ENCODE peak calls at places on chromosomes 1 and 21, in four cellular contexts. G is H1, H is HCT116, T is K562. M is an unnamed sample.

GRCh38 chr21:41783476-41784150 is 16.8 kb upstream of the RIPK4 start:
- DNase-seq in T (peak; percentile 80), H (peak; percentile 79), G (no peak), M (no peak)

GRCh38 chr1:159798893-159799292 is 3.3 kb upstream of the FCRL6 start:
- DNase-seq in H (peak; percentile 90), T (peak; percentile 66), G (peak; percentile 59), M (no peak)

GRCh38 chr1:109782514-109782913 is 18.8 kb upstream of the EPS8L3 start:
- DNase-seq in G (no peak), H (no peak), T (no peak), M (no peak)

GRCh38 chr1:169835647-169836046 is 40.9 kb upstream of the METTL18 start:
- DNase-seq in G (no peak), H (no peak), T (no peak), M (no peak)

GRCh38 chr1:204619721-204620120 is 65.8 kb downstream of the LRRN2 start:
- DNase-seq in G (no peak), H (no peak), T (no peak), M (no peak)

GRCh38 chr1:181541947-181542346 is 58.6 kb downstream of the CACNA1E start:
- DNase-seq in G (no peak), T (peak; percentile 20), H (no peak), M (no peak)

GRCh38 chr1:37449936-37450335 is 24.4 kb upstream of the ZC3H12A start:
- DNase-seq in H (no peak), G (no peak), T (no peak), M (no peak)

GRCh38 chr1:181090653-181091126 is 2.2 kb downstream of the IER5 start:
- DNase-seq in T (peak; percentile 77), H (no peak), G (no peak), M (no peak)

DNA sequence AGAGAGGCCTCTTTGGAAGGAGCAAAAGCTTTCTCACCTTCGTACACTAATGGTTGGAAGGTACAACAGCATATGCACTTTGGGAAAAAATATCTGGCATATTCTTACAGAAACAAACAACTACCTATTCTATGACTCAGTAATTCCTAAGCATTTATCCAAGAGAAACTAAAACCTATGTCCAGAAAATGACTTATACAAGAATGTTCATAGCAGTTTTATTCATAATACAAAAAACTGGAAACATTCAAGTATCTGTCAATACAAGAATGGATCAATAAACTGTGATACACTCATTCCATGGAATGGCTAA is 8.2 kb downstream of the NBPF1 start:
- DNase-seq in G (no peak), H (no peak), T (no peak), M (no peak)
- TF ChIP-seq EGR1 in G (no peak), H (no peak), T (no peak), M (no peak)

GRCh38 chr1:212545941-212546638 is 62.5 kb upstream of the ATF3 start:
- DNase-seq in G (no peak), T (no peak), H (no peak), M (no peak)
- TF ChIP-seq EGR1 in G (no peak), T (no peak), H (no peak), M (no peak)

GRCh38 chr1:1150100-1150499 is 23.6 kb upstream of the TTLL10 start:
- DNase-seq in H (no peak), G (no peak), T (no peak), M (no peak)
- TF ChIP-seq EGR1 in H (no peak), G (no peak), T (no peak), M (no peak)

DNA sequence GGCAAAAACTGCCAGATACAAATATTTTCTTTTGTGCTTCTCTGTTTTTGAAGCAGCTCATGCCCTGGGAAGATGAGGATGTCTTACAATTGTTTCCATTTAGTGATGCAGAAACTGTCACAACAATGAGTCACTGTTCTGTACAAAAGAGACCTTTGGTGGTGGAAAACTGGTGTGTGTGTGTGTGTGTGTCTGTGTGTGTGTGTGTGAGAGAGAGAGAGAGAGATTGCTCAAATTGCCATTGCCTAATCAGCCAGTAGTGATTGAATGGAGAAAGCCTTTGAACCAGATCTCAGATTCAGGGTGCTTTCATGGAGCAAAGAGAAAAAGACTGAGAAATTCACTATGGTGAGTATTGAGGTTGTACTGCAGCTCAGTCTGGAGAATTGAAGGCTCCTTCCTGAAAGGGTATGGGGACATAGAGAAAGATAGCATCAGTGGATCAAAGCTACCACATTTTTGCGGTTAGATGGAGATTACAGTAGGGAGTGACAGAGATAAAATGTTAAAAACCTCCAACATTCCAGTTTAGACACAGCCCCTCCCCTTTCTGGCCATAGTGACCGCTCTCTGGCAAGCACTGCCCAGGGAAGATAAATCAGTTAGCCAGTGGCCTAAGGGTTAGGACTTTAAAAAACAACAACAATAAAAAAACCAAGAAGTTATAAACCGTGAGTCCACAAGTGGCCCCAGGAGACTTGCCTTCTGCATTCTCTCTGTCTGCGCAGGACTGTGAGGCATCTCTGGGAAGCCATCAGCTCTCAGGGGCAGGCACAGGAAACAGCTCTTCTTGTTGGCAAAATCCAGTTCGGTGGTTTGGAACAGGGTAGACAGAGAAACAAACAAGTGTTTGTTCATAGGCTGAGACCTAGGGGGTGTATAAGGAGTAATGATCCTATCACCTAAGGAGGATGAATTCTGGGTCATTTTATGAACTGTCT is 406.5 kb downstream of the DUSP10 start:
- DNase-seq in T (no peak), H (no peak), G (no peak), M (no peak)
- TF ChIP-seq EGR1 in T (no peak), H (no peak), G (no peak), M (no peak)

GRCh38 chr1:44568128-44568900 is 106.0 kb downstream of the TMEM53 start:
- DNase-seq in T (no peak), H (no peak), G (no peak), M (no peak)
- TF ChIP-seq EGR1 in T (no peak), H (no peak), G (no peak), M (no peak)